ENCODE peak calls at places on chromosome 2, in five cellular contexts. I is Ammon's horn; J is activated CD8-positive, alpha-beta memory T cell treated with anti-CD3 and anti-CD28 coated beads, Interleukin-2, amount 50 U/mL, for 4 hours; U is RKO; A is suprapubic skin. F is an unnamed sample.

GRCh38 chr2:138502253-138503086 is 900 bp downstream of the SPOPL start:
- DNase-seq in I (peak), J (no peak), U (peak), A (no peak), F (peak)

GRCh38 chr2:223820549-223820948 is 16.8 kb downstream of the AP1S3 start:
- DNase-seq in I (no peak), J (no peak), U (no peak), A (no peak), F (no peak)

GRCh38 chr2:238600506-238601432 is 174.0 kb downstream of the ASB1 start:
- DNase-seq in I (no peak), J (no peak), U (no peak), A (no peak), F (no peak)

GRCh38 chr2:181574321-181574720 is 82.6 kb downstream of the CERKL start:
- DNase-seq in I (no peak), J (no peak), U (no peak), A (no peak), F (no peak)

GRCh38 chr2:222651721-222652420 is 4.0 kb downstream of the FARSB start:
- DNase-seq in I (no peak), J (no peak), U (no peak), A (no peak), F (no peak)

GRCh38 chr2:169362346-169363026 is at the start of gene LRP2:
- DNase-seq in I (peak), J (peak), U (no peak), A (no peak), F (peak)

GRCh38 chr2:174485763-174486613 is 841 bp downstream of the GPR155 start:
- DNase-seq in I (peak), J (peak), U (peak), A (no peak), F (peak)

GRCh38 chr2:127254386-127254981 is 34.4 kb upstream of the CYP27C1 start:
- DNase-seq in I (no peak), J (no peak), U (no peak), A (no peak), F (no peak)

GRCh38 chr2:231219289-231219688 is 20.9 kb downstream of the ARMC9 start:
- DNase-seq in I (no peak), J (no peak), U (no peak), A (no peak), F (no peak)

GRCh38 chr2:147082850-147083522 is 761.8 kb upstream of the ACVR2A start:
- DNase-seq in I (peak), J (peak), U (peak), A (no peak), F (peak)

GRCh38 chr2:20578895-20579825 is 71.7 kb downstream of the HS1BP3 start:
- DNase-seq in I (peak), J (no peak), U (peak), A (peak), F (peak)

GRCh38 chr2:31312898-31313297 is 78.9 kb downstream of the EHD3 start:
- DNase-seq in I (no peak), J (no peak), U (no peak), A (no peak), F (peak)

GRCh38 chr2:204913312-204913711 is 368.0 kb downstream of the PARD3B start:
- DNase-seq in I (no peak), J (no peak), U (no peak), A (no peak), F (no peak)

GRCh38 chr2:156320491-156320896 is 12.0 kb downstream of the NR4A2 start:
- DNase-seq in I (no peak), J (no peak), U (no peak), A (no peak), F (peak)

GRCh38 chr2:130355578-130356431 is at the start of gene PTPN18:
- DNase-seq in I (peak), J (peak), U (peak), A (peak), F (peak)